ENCODE peak calls at places on chromosomes 6 and 20, in seven cellular contexts. G is Calu3, U is fibroblast of the aortic adventitia, Q is GM20000, B is astrocyte, O is mesothelial cell of epicardium, V is WTC11. I is an unnamed sample.

GRCh38 chr20:44126445-44126844 is 60.5 kb downstream of the JPH2 start:
- DNase-seq in G (no peak), U (no peak), Q (no peak), B (no peak), O (no peak), V (no peak), I (no peak)

GRCh38 chr6:168634928-168635327 is 193.9 kb downstream of the SMOC2 start:
- DNase-seq in G (no peak), U (peak), Q (no peak), B (no peak), O (no peak), V (no peak), I (no peak)

GRCh38 chr6:3456395-3456767 is 469 bp downstream of the SLC22A23 start:
- DNase-seq in G (no peak), U (no peak), Q (no peak), B (no peak), O (no peak), V (no peak), I (peak)

GRCh38 chr6:82182756-82183155 is 64.8 kb downstream of the IBTK start:
- DNase-seq in G (no peak), U (peak), Q (peak), B (peak), O (no peak), V (no peak), I (no peak)

GRCh38 chr6:170035896-170036295 is 255.0 kb downstream of the DLL1 start:
- DNase-seq in G (no peak), U (no peak), Q (no peak), B (no peak), O (no peak), V (no peak), I (no peak)

GRCh38 chr6:34585108-34585507 is 29.0 kb upstream of the SPDEF start:
- DNase-seq in G (no peak), U (no peak), Q (no peak), B (no peak), O (no peak), V (no peak), I (no peak)

GRCh38 chr6:152232494-152233151 is 404.5 kb downstream of the SYNE1 start:
- DNase-seq in G (no peak), U (peak), Q (no peak), B (peak), O (no peak), V (no peak), I (no peak)

GRCh38 chr20:32457476-32457986 is 99.4 kb downstream of the ASXL1 start:
- DNase-seq in G (no peak), U (peak), Q (peak), B (peak), O (peak), V (peak), I (no peak)

GRCh38 chr6:73451166-73452106 is 661 bp downstream of the CGAS start:
- DNase-seq in G (peak), U (peak), Q (peak), B (peak), O (no peak), V (peak), I (peak)

GRCh38 chr20:60224914-60225313 is 266.7 kb downstream of the CDH26 start:
- DNase-seq in G (peak), U (peak), Q (no peak), B (no peak), O (no peak), V (peak), I (no peak)

GRCh38 chr6:43221046-43221773 is 8.1 kb downstream of the DNPH1 start:
- DNase-seq in G (no peak), U (peak), Q (no peak), B (peak), O (no peak), V (no peak), I (no peak)

GRCh38 chr6:168373389-168373788 is 53.8 kb upstream of the DACT2 start:
- DNase-seq in G (no peak), U (no peak), Q (no peak), B (no peak), O (no peak), V (no peak), I (no peak)

GRCh38 chr20:4989570-4989969 is 11.7 kb downstream of the SLC23A2 start:
- DNase-seq in G (no peak), U (no peak), Q (no peak), B (no peak), O (no peak), V (no peak), I (no peak)

GRCh38 chr20:59933296-59933848 is at the start of gene SYCP2:
- DNase-seq in G (peak), U (peak), Q (peak), B (no peak), O (no peak), V (no peak), I (peak)

GRCh38 chr6:37538107-37538506 is 38.4 kb upstream of the CCDC167 start:
- DNase-seq in G (peak), U (no peak), Q (peak), B (no peak), O (no peak), V (peak), I (no peak)
- TF ChIP-seq CTCF in G (peak), U (peak), Q (peak), B (no peak), O (no peak), V (peak), I (no peak)

GRCh38 chr20:64188071-64188470 is 23.8 kb downstream of the MYT1 start:
- DNase-seq in G (no peak), U (no peak), Q (no peak), B (no peak), O (no peak), V (no peak), I (no peak)

GRCh38 chr20:64191002-64191401 is 26.8 kb downstream of the MYT1 start:
- DNase-seq in G (no peak), U (no peak), Q (no peak), B (no peak), O (no peak), V (no peak), I (no peak)

GRCh38 chr20:64188682-64189529 is 24.7 kb downstream of the MYT1 start:
- DNase-seq in G (peak), U (peak), Q (no peak), B (peak), O (no peak), V (peak), I (no peak)

GRCh38 chr20:64189986-64190385 is 25.7 kb downstream of the MYT1 start:
- DNase-seq in G (peak), U (no peak), Q (no peak), B (no peak), O (no peak), V (no peak), I (no peak)

DNA sequence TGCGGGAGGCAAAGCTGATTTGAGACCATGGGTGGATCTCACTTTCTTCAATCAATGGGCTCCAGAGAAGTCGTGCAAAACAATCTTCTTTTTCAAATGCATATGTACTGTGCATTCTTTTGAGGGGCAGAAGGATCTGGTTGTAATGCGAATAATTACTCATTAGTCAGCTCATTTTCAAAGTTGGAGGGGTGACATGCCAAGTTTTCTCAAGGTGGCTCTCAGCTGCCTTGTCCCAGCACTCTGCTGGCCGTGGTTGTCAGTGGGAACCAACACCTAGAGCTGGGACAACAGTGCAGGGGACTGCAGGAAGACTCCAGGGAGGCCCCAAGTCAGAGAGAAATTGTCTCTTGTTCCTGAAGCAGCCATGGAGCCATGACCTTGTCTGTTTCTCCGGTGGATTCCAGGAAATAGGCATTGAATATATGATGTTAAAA is 25.3 kb downstream of the MYT1 start:
- DNase-seq in G (peak), U (no peak), Q (no peak), B (no peak), O (no peak), V (no peak), I (no peak)
- TF ChIP-seq CTCF in G (no peak), U (no peak), Q (no peak), B (no peak), O (no peak), V (no peak), I (no peak)

DNA sequence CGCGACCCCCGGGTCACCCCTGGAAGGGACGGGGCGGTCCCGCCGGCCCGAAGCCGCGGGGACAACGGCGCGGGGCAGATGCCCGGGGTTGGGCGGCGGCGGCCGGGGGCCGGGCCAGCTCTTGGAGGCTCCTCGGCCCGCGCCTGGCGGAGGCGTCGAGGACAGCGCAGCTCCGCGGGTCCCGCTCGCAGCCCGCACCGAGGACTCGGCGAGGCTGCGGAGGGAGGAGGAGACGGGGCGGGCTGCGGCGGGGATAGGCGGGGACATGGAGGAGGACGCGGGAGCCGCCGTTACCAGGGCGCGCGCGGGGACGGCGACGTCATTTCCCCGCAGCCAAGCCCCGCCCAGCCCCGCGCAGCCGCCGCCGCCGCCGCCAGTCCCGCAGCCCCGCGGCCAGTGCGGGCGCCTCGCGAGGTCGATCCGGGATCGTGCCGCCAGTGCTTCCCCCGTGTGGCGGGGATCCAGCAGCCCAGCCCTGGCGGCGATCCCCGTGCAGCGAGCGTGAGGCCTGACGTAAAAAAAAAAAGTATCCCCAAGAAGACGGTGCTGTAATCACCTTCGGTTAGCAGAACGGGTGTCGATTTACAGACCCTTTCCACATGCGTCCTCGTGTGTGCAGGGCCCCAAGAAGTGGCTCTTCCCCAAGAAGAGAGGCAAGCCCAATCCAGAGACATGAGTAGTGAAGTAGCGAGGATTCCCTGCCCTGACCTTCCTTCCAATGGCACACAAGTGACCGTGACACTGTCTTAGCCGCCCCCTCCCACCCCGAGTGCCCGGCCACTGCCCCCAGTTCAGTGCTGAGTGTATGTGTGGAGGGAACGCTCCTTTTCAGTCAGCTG is at the start of gene FAM184A:
- DNase-seq in G (peak), U (peak), Q (peak), B (peak), O (peak), V (peak), I (peak)
- TF ChIP-seq CTCF in G (no peak), U (peak), Q (peak), B (no peak), O (no peak), V (no peak), I (no peak)

GRCh38 chr6:163417595-163417994 is 3.1 kb downstream of the QKI start:
- DNase-seq in G (no peak), U (peak), Q (no peak), B (no peak), O (no peak), V (no peak), I (no peak)

GRCh38 chr6:163420315-163420667 is 5.8 kb downstream of the QKI start:
- DNase-seq in G (no peak), U (peak), Q (no peak), B (no peak), O (no peak), V (no peak), I (no peak)

GRCh38 chr6:163418273-163419029 is 3.9 kb downstream of the QKI start:
- DNase-seq in G (no peak), U (no peak), Q (no peak), B (no peak), O (no peak), V (no peak), I (no peak)

GRCh38 chr6:163422574-163422973 is 8.1 kb downstream of the QKI start:
- DNase-seq in G (no peak), U (no peak), Q (no peak), B (no peak), O (no peak), V (no peak), I (no peak)

DNA sequence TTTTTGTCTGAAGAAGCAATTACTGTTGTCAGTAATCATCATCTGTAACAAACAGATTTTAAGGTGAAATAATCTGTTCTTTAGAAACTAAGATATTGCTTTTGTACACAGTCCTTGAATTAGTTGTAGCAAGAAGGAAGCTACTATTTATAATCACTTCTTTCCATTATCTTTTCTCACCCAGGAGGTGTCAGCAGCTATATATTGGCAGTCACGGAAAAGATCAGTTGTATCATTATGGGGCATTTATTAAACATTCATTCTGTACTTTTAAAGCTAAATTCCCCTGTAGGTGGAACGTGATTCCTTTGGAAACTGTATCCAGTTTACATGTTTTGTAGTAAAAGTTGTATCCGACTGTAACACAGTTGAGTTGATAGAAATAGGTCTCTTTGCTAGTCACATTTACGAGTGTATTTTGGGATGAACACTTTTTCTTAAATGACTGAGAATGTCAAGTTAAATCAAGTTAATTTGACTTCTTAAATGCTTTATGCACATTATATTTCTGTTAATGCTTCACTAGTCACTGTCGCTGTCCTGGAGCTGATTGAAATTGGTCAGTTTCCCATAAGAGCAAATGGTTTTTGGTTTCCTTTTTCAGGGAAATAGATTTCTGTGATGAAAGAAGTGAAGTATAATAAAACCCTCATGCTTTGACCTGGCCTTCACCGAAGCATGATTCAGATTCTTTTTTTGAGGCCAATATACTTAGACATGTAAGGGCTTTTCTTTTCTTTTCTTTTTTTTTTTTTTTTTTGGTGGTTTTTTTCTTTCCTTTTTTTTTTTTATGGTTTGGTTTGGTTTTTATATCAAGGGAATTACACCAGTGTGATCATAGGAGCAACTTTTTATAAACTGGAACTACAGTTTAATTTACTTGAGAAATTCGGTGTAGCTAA is 5.1 kb downstream of the QKI start:
- DNase-seq in G (no peak), U (peak), Q (no peak), B (peak), O (no peak), V (no peak), I (no peak)
- TF ChIP-seq CTCF in G (no peak), U (no peak), Q (no peak), B (no peak), O (no peak), V (no peak), I (no peak)

GRCh38 chr20:62146019-62146755 is 2.6 kb downstream of the SS18L1 start:
- DNase-seq in G (no peak), U (no peak), Q (no peak), B (no peak), O (no peak), V (no peak), I (no peak)

GRCh38 chr20:62145688-62146018 is 2.1 kb downstream of the SS18L1 start:
- DNase-seq in G (no peak), U (no peak), Q (no peak), B (no peak), O (no peak), V (no peak), I (no peak)

GRCh38 chr20:62142252-62143117 is 709 bp downstream of the PSMA7 start:
- DNase-seq in G (peak), U (no peak), Q (no peak), B (no peak), O (no peak), V (peak), I (no peak)

GRCh38 chr20:62143118-62143975 is at the start of the genes PSMA7 and SS18L1:
- DNase-seq in G (peak), U (peak), Q (peak), B (peak), O (peak), V (peak), I (peak)

DNA sequence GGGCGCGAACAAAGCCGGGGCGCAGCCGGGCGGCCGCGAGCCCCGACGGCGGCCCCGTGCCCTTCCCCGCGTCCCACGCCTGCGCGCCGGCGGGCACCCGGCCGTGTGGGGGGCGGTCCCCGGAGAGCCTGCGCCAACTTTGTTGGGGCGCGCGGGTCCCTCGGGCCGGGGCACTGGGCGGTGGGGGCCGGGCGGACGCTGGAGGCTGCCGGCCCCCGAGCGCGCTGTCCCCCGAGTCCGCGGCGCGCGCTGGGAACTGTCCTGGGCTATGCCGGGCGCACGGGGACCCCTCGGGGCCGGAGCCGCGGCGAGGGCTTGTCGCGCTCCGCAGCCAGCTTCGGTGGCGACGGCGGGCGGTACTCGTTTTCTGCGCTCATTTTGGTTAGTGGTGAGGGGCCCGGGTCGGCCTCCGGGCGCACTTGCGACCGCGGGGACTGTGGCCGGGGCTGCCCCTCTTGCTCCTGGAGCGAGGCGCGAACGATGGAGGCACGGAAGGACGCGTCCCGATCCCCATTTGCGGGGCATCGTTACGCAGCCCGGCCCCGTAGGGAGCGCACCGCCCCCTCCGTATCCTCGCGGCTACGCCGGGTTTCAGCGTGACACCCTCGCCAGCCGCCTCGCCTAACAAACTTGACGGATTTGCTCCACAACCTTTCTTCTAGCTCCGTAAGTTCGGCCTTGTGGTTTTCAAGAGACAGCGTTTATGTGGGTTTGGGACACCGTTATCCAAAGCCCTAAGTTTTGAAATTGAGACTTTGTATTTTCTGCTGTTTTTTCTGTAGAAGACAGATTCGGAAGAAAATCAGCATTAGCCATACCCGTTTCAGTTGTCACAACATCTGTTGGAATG is 632 bp downstream of the SS18L1 start:
- DNase-seq in G (peak), U (peak), Q (peak), B (peak), O (no peak), V (peak), I (peak)
- TF ChIP-seq CTCF in G (no peak), U (no peak), Q (no peak), B (no peak), O (no peak), V (no peak), I (no peak)

DNA sequence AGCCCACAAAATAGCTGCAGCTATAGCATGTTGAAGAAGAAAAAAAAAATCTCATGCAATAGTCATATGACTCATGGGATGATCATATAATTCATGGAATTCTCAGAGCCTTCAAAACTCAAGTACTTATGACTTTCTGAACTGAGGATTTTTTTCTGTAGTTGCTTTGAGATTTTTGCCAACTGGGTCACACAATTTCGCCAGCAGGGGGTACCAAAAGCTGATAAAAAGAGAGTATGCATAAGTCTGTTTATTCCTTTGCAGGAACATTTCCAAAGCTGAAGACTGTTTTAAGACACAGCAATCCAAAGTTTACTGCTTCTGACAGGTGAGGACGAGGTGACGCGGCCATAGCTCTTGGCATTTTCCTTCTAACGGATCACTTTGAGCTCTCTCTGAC is 586.1 kb upstream of the CHD6 start:
- DNase-seq in G (no peak), U (no peak), Q (no peak), B (no peak), O (no peak), V (peak), I (no peak)
- TF ChIP-seq CTCF in G (no peak), U (no peak), Q (peak), B (no peak), O (peak), V (no peak), I (no peak)

GRCh38 chr20:36745234-36745926 is 510 bp downstream of the NDRG3 start:
- DNase-seq in G (no peak), U (peak), Q (no peak), B (no peak), O (no peak), V (no peak), I (no peak)
- TF ChIP-seq CTCF in G (no peak), U (no peak), Q (no peak), B (no peak), O (no peak), V (no peak), I (no peak)

GRCh38 chr6:85756982-85757381 is 114.3 kb upstream of the SYNCRIP start:
- DNase-seq in G (no peak), U (peak), Q (no peak), B (peak), O (no peak), V (no peak), I (no peak)
- TF ChIP-seq CTCF in G (peak), U (peak), Q (no peak), B (peak), O (peak), V (no peak), I (no peak)

GRCh38 chr6:69379518-69379917 is 417.3 kb downstream of the LMBRD1 start:
- DNase-seq in G (no peak), U (no peak), Q (no peak), B (no peak), O (no peak), V (no peak), I (no peak)
- TF ChIP-seq CTCF in G (no peak), U (no peak), Q (no peak), B (no peak), O (no peak), V (no peak), I (no peak)

I was measured in activated B cell treated with CpG ODN at 0.5 μM for 24 hours.